ENCODE peak calls at places on chromosomes 5 and 9, in seven cellular contexts. One of them, this sample, is unnamed. For H3K9me3, the result is how much of the 10 kb centered on the place peaks cover.

GRCh38 chr5:82859439-82860140 is 217.6 kb downstream of the TMEM167A start:
- DNase-seq in OCI-LY7: no peak
- DNase-seq in stomach: no peak
- DNase-seq in hepatocyte: no peak
- DNase-seq in left ventricle myocardium inferior: no peak
- DNase-seq in IMR-90: no peak
- DNase-seq in transverse colon: no peak
- DNase-seq in this sample: no peak

GRCh38 chr9:16092627-16093091 is 539.8 kb downstream of the CCDC171 start:
- DNase-seq in IMR-90: no peak
- DNase-seq in left ventricle myocardium inferior: peak
- DNase-seq in OCI-LY7: no peak
- DNase-seq in transverse colon: no peak
- DNase-seq in stomach: no peak
- DNase-seq in hepatocyte: peak
- DNase-seq in this sample: no peak

GRCh38 chr5:16644301-16644889 is 27.6 kb upstream of the RETREG1 start:
- DNase-seq in IMR-90: no peak
- DNase-seq in left ventricle myocardium inferior: no peak
- DNase-seq in transverse colon: no peak
- DNase-seq in stomach: no peak
- DNase-seq in hepatocyte: no peak
- DNase-seq in OCI-LY7: no peak
- DNase-seq in this sample: no peak

GRCh38 chr5:77630246-77631165 is 8.0 kb downstream of the OTP start:
- DNase-seq in stomach: peak
- DNase-seq in OCI-LY7: no peak
- DNase-seq in left ventricle myocardium inferior: no peak
- DNase-seq in IMR-90: no peak
- DNase-seq in transverse colon: peak
- DNase-seq in hepatocyte: peak
- DNase-seq in this sample: no peak

GRCh38 chr5:58974083-58974482 is 391.2 kb downstream of the RAB3C start:
- DNase-seq in transverse colon: no peak
- DNase-seq in left ventricle myocardium inferior: no peak
- DNase-seq in IMR-90: no peak
- DNase-seq in hepatocyte: no peak
- DNase-seq in stomach: no peak
- DNase-seq in OCI-LY7: no peak
- DNase-seq in this sample: no peak

GRCh38 chr5:532521-533242 is 8.4 kb upstream of the SLC9A3 start:
- DNase-seq in IMR-90: no peak
- DNase-seq in OCI-LY7: no peak
- DNase-seq in transverse colon: no peak
- DNase-seq in stomach: no peak
- DNase-seq in left ventricle myocardium inferior: no peak
- DNase-seq in hepatocyte: peak
- DNase-seq in this sample: no peak

GRCh38 chr5:150946351-150946905 is 41.6 kb upstream of the ZNF300 start:
- DNase-seq in stomach: peak
- DNase-seq in hepatocyte: no peak
- DNase-seq in OCI-LY7: no peak
- DNase-seq in IMR-90: peak
- DNase-seq in left ventricle myocardium inferior: peak
- DNase-seq in transverse colon: peak
- DNase-seq in this sample: peak

GRCh38 chr5:65010841-65011240 is 242.1 kb downstream of the CWC27 start:
- DNase-seq in IMR-90: no peak
- DNase-seq in OCI-LY7: no peak
- DNase-seq in left ventricle myocardium inferior: no peak
- DNase-seq in hepatocyte: no peak
- DNase-seq in transverse colon: peak
- DNase-seq in stomach: no peak
- DNase-seq in this sample: no peak

GRCh38 chr5:160186480-160186879 is 42.8 kb upstream of the FABP6 start:
- DNase-seq in OCI-LY7: no peak
- DNase-seq in transverse colon: no peak
- DNase-seq in hepatocyte: no peak
- DNase-seq in stomach: no peak
- DNase-seq in IMR-90: no peak
- DNase-seq in left ventricle myocardium inferior: no peak
- DNase-seq in this sample: no peak

GRCh38 chr5:173583384-173583783 is 33.1 kb downstream of the BOD1 start:
- DNase-seq in transverse colon: no peak
- DNase-seq in IMR-90: no peak
- DNase-seq in left ventricle myocardium inferior: no peak
- DNase-seq in OCI-LY7: no peak
- DNase-seq in hepatocyte: no peak
- DNase-seq in stomach: no peak
- DNase-seq in this sample: no peak

GRCh38 chr5:92838253-92838652 is 742.8 kb downstream of the NR2F1-AS1 start:
- DNase-seq in hepatocyte: peak
- DNase-seq in OCI-LY7: no peak
- DNase-seq in left ventricle myocardium inferior: no peak
- DNase-seq in transverse colon: no peak
- DNase-seq in IMR-90: no peak
- DNase-seq in stomach: no peak
- DNase-seq in this sample: no peak

GRCh38 chr9:89477811-89478583 is 19.9 kb downstream of the SEMA4D start:
- DNase-seq in stomach: peak
- DNase-seq in transverse colon: no peak
- DNase-seq in hepatocyte: peak
- DNase-seq in IMR-90: peak
- DNase-seq in left ventricle myocardium inferior: no peak
- DNase-seq in OCI-LY7: no peak
- DNase-seq in this sample: no peak

GRCh38 chr5:72238712-72239445 is 81.2 kb downstream of the MRPS27 start:
- DNase-seq in transverse colon: no peak
- DNase-seq in left ventricle myocardium inferior: no peak
- DNase-seq in stomach: no peak
- DNase-seq in OCI-LY7: no peak
- DNase-seq in hepatocyte: no peak
- DNase-seq in IMR-90: no peak
- DNase-seq in this sample: no peak

GRCh38 chr9:29691758-29692407 is 2118.6 kb upstream of the C9orf72 start:
- DNase-seq in transverse colon: no peak
- DNase-seq in left ventricle myocardium inferior: no peak
- DNase-seq in hepatocyte: peak
- DNase-seq in OCI-LY7: peak
- DNase-seq in IMR-90: no peak
- DNase-seq in stomach: no peak
- DNase-seq in this sample: no peak

GRCh38 chr5:93596676-93597441 is 13.8 kb downstream of the NR2F1 start:
- DNase-seq in transverse colon: peak
- DNase-seq in OCI-LY7: peak
- DNase-seq in left ventricle myocardium inferior: no peak
- DNase-seq in stomach: peak
- DNase-seq in hepatocyte: no peak
- DNase-seq in IMR-90: no peak
- DNase-seq in this sample: no peak

GRCh38 chr9:124676159-124676551 is 95.0 kb downstream of the NR6A1 start:
- DNase-seq in hepatocyte: no peak
- DNase-seq in stomach: no peak
- DNase-seq in IMR-90: no peak
- DNase-seq in transverse colon: no peak
- DNase-seq in left ventricle myocardium inferior: no peak
- DNase-seq in OCI-LY7: no peak
- DNase-seq in this sample: no peak

GRCh38 chr5:54257366-54258118 is 52.8 kb downstream of the ARL15 start:
- DNase-seq in transverse colon: no peak
- DNase-seq in stomach: no peak
- DNase-seq in left ventricle myocardium inferior: no peak
- DNase-seq in IMR-90: peak
- DNase-seq in OCI-LY7: no peak
- DNase-seq in hepatocyte: no peak
- DNase-seq in this sample: no peak

GRCh38 chr5:178333821-178334481 is 101.3 kb upstream of the PHYKPL start:
- DNase-seq in hepatocyte: no peak
- DNase-seq in transverse colon: no peak
- DNase-seq in stomach: no peak
- DNase-seq in IMR-90: no peak
- DNase-seq in left ventricle myocardium inferior: no peak
- DNase-seq in OCI-LY7: no peak
- DNase-seq in this sample: no peak
- H3K9me3 ChIP-seq in hepatocyte: under half
- H3K9me3 ChIP-seq in transverse colon: under half
- H3K9me3 ChIP-seq in stomach: under half
- H3K9me3 ChIP-seq in IMR-90: under half
- H3K9me3 ChIP-seq in left ventricle myocardium inferior: under half
- H3K9me3 ChIP-seq in OCI-LY7: under half
- H3K9me3 ChIP-seq in this sample: under half

GRCh38 chr5:35029333-35029732 is 18.4 kb downstream of the AGXT2 start:
- DNase-seq in stomach: no peak
- DNase-seq in transverse colon: no peak
- DNase-seq in OCI-LY7: no peak
- DNase-seq in left ventricle myocardium inferior: no peak
- DNase-seq in IMR-90: peak
- DNase-seq in hepatocyte: no peak
- DNase-seq in this sample: no peak

GRCh38 chr5:35026280-35026840 is 21.4 kb downstream of the AGXT2 start:
- DNase-seq in transverse colon: no peak
- DNase-seq in left ventricle myocardium inferior: no peak
- DNase-seq in stomach: no peak
- DNase-seq in hepatocyte: no peak
- DNase-seq in IMR-90: no peak
- DNase-seq in OCI-LY7: no peak
- DNase-seq in this sample: no peak

GRCh38 chr5:35026941-35027340 is 20.8 kb downstream of the AGXT2 start:
- DNase-seq in stomach: no peak
- DNase-seq in hepatocyte: no peak
- DNase-seq in IMR-90: no peak
- DNase-seq in OCI-LY7: no peak
- DNase-seq in left ventricle myocardium inferior: no peak
- DNase-seq in transverse colon: no peak
- DNase-seq in this sample: no peak

GRCh38 chr5:35031276-35031675 is 16.5 kb downstream of the AGXT2 start:
- DNase-seq in IMR-90: peak
- DNase-seq in left ventricle myocardium inferior: no peak
- DNase-seq in transverse colon: no peak
- DNase-seq in OCI-LY7: no peak
- DNase-seq in hepatocyte: no peak
- DNase-seq in stomach: no peak
- DNase-seq in this sample: no peak

GRCh38 chr5:35030426-35030825 is 17.3 kb downstream of the AGXT2 start:
- DNase-seq in IMR-90: no peak
- DNase-seq in stomach: no peak
- DNase-seq in hepatocyte: no peak
- DNase-seq in OCI-LY7: no peak
- DNase-seq in transverse colon: no peak
- DNase-seq in left ventricle myocardium inferior: no peak
- DNase-seq in this sample: no peak
- TF ChIP-seq CTCF in IMR-90: peak
- TF ChIP-seq CTCF in stomach: no peak
- TF ChIP-seq CTCF in hepatocyte: peak
- TF ChIP-seq CTCF in OCI-LY7: no peak
- TF ChIP-seq CTCF in transverse colon: no peak
- TF ChIP-seq CTCF in left ventricle myocardium inferior: no peak
- TF ChIP-seq CTCF in this sample: no peak

GRCh38 chr5:141398608-141399007 is 861 bp downstream of the PCDHGB5 start:
- DNase-seq in IMR-90: no peak
- DNase-seq in transverse colon: no peak
- DNase-seq in hepatocyte: no peak
- DNase-seq in OCI-LY7: no peak
- DNase-seq in left ventricle myocardium inferior: no peak
- DNase-seq in stomach: no peak
- DNase-seq in this sample: no peak

GRCh38 chr5:141389153-141390042 is 1.9 kb downstream of the PCDHGB4 start:
- DNase-seq in left ventricle myocardium inferior: no peak
- DNase-seq in OCI-LY7: no peak
- DNase-seq in IMR-90: no peak
- DNase-seq in transverse colon: no peak
- DNase-seq in hepatocyte: no peak
- DNase-seq in stomach: no peak
- DNase-seq in this sample: no peak

GRCh38 chr5:141388661-141389060 is 1.2 kb downstream of the PCDHGB4 start:
- DNase-seq in IMR-90: no peak
- DNase-seq in left ventricle myocardium inferior: no peak
- DNase-seq in OCI-LY7: no peak
- DNase-seq in stomach: no peak
- DNase-seq in transverse colon: no peak
- DNase-seq in hepatocyte: no peak
- DNase-seq in this sample: no peak

GRCh38 chr5:141393267-141393666 is 834 bp downstream of the PCDHGA8 start:
- DNase-seq in hepatocyte: no peak
- DNase-seq in IMR-90: no peak
- DNase-seq in OCI-LY7: no peak
- DNase-seq in left ventricle myocardium inferior: no peak
- DNase-seq in stomach: no peak
- DNase-seq in transverse colon: no peak
- DNase-seq in this sample: no peak

GRCh38 chr5:141392429-141393198 is at the start of gene PCDHGA8:
- DNase-seq in OCI-LY7: peak
- DNase-seq in transverse colon: no peak
- DNase-seq in IMR-90: peak
- DNase-seq in hepatocyte: no peak
- DNase-seq in left ventricle myocardium inferior: no peak
- DNase-seq in stomach: no peak
- DNase-seq in this sample: no peak
- H3K9me3 ChIP-seq in OCI-LY7: under half
- H3K9me3 ChIP-seq in transverse colon: half or more
- H3K9me3 ChIP-seq in IMR-90: half or more
- H3K9me3 ChIP-seq in hepatocyte: half or more
- H3K9me3 ChIP-seq in left ventricle myocardium inferior: half or more
- H3K9me3 ChIP-seq in stomach: half or more
- H3K9me3 ChIP-seq in this sample: half or more

GRCh38 chr9:21155501-21155900 is 11.0 kb downstream of the IFNA21 start:
- DNase-seq in hepatocyte: no peak
- DNase-seq in IMR-90: no peak
- DNase-seq in left ventricle myocardium inferior: no peak
- DNase-seq in OCI-LY7: no peak
- DNase-seq in transverse colon: no peak
- DNase-seq in stomach: no peak
- DNase-seq in this sample: no peak

DNA sequence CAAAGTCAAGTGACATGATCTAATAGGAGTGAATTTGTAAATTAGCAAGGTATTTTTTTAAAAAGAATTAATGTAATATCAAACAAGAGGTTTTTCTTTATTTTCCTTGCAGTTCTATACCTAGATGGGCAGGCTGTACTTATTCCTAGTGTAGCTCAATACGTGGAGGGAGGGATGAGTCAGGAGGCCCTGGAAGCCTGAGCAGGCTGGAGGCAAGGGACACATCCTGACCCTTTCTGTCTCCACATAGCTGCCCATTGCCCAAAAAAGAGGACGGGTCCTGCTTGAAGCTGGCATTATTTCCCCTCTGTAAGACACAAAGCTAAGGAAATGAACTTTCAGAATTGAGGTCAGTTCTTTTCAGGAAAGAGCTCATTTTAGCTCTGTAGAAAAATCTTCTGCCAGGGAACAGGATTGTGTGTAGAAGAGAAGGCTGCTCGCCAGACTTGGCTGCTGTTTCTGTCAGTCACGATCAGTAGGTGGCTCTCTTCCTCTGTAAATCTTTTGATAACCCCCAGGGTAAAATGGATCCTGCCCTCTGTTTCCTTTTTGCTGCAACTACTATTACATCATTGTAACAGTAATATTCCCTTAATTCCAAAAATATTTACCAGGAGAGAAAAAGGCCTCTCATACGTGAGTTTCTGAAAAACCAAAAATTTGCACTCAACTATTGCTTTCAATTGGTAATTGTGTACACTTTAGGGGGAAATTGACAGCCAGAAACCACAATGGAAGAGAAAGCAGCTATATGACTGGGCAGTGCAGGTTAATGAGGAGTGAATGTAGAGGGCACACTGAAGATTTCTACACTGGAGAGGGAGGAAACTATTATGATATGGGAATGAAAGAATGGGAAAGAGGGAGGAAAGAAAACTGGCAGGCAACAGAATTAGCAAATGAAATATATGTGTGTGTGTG is 12.3 kb upstream of the IFNW1 start:
- DNase-seq in IMR-90: peak
- DNase-seq in hepatocyte: peak
- DNase-seq in left ventricle myocardium inferior: no peak
- DNase-seq in transverse colon: no peak
- DNase-seq in OCI-LY7: peak
- DNase-seq in stomach: no peak
- DNase-seq in this sample: no peak
- TF ChIP-seq CTCF in IMR-90: no peak
- TF ChIP-seq CTCF in hepatocyte: peak
- TF ChIP-seq CTCF in left ventricle myocardium inferior: peak
- TF ChIP-seq CTCF in transverse colon: no peak
- TF ChIP-seq CTCF in OCI-LY7: peak
- TF ChIP-seq CTCF in stomach: no peak
- TF ChIP-seq CTCF in this sample: no peak